ENCODE peak calls at places on chromosomes 13 and 19, in eight cellular contexts. One of them, this sample, is unnamed. For H3K27me3, the result is how much of the 10 kb centered on the place peaks cover.

GRCh38 chr13:39273953-39274352 is 235.7 kb downstream of the NHLRC3 start:
- DNase-seq in RWPE2: no peak
- DNase-seq in lower lobe of right lung: no peak
- DNase-seq in psoas muscle: no peak
- DNase-seq in effector memory CD4-positive, alpha-beta T cell: no peak
- DNase-seq in H7: peak
- DNase-seq in cardiac muscle cell: peak
- DNase-seq in ascending aorta: no peak
- DNase-seq in this sample: no peak

GRCh38 chr19:11759805-11760204 is 7.0 kb upstream of the ZNF441 start:
- DNase-seq in RWPE2: no peak
- DNase-seq in lower lobe of right lung: no peak
- DNase-seq in psoas muscle: no peak
- DNase-seq in effector memory CD4-positive, alpha-beta T cell: no peak
- DNase-seq in H7: no peak
- DNase-seq in cardiac muscle cell: no peak
- DNase-seq in ascending aorta: no peak
- DNase-seq in this sample: no peak

GRCh38 chr13:108921238-108921637 is 291.8 kb downstream of the MYO16 start:
- DNase-seq in RWPE2: no peak
- DNase-seq in lower lobe of right lung: no peak
- DNase-seq in psoas muscle: no peak
- DNase-seq in effector memory CD4-positive, alpha-beta T cell: no peak
- DNase-seq in H7: no peak
- DNase-seq in cardiac muscle cell: no peak
- DNase-seq in ascending aorta: no peak
- DNase-seq in this sample: no peak

GRCh38 chr13:43364210-43365041 is 341.0 kb downstream of the DNAJC15 start:
- DNase-seq in RWPE2: no peak
- DNase-seq in lower lobe of right lung: no peak
- DNase-seq in psoas muscle: no peak
- DNase-seq in effector memory CD4-positive, alpha-beta T cell: no peak
- DNase-seq in H7: no peak
- DNase-seq in cardiac muscle cell: no peak
- DNase-seq in ascending aorta: no peak
- DNase-seq in this sample: no peak

GRCh38 chr13:35190241-35190640 is 248.2 kb downstream of the NBEA start:
- DNase-seq in RWPE2: no peak
- DNase-seq in lower lobe of right lung: no peak
- DNase-seq in psoas muscle: no peak
- DNase-seq in effector memory CD4-positive, alpha-beta T cell: no peak
- DNase-seq in H7: no peak
- DNase-seq in cardiac muscle cell: no peak
- DNase-seq in ascending aorta: no peak
- DNase-seq in this sample: no peak

GRCh38 chr13:41077475-41077874 is 16.2 kb downstream of the WBP4 start:
- DNase-seq in RWPE2: no peak
- DNase-seq in lower lobe of right lung: no peak
- DNase-seq in psoas muscle: no peak
- DNase-seq in effector memory CD4-positive, alpha-beta T cell: no peak
- DNase-seq in H7: no peak
- DNase-seq in cardiac muscle cell: no peak
- DNase-seq in ascending aorta: no peak
- DNase-seq in this sample: no peak

GRCh38 chr19:7927605-7928333 is 1.8 kb upstream of the CTXN1 start:
- DNase-seq in RWPE2: peak
- DNase-seq in lower lobe of right lung: peak
- DNase-seq in psoas muscle: peak
- DNase-seq in effector memory CD4-positive, alpha-beta T cell: no peak
- DNase-seq in H7: peak
- DNase-seq in cardiac muscle cell: no peak
- DNase-seq in ascending aorta: no peak
- DNase-seq in this sample: no peak

GRCh38 chr13:44417876-44418275 is 44.3 kb downstream of the SERP2 start:
- DNase-seq in RWPE2: no peak
- DNase-seq in lower lobe of right lung: no peak
- DNase-seq in psoas muscle: no peak
- DNase-seq in effector memory CD4-positive, alpha-beta T cell: no peak
- DNase-seq in H7: no peak
- DNase-seq in cardiac muscle cell: no peak
- DNase-seq in ascending aorta: no peak
- DNase-seq in this sample: no peak

GRCh38 chr19:42086770-42087550 is 11.0 kb downstream of the ZNF574 start:
- DNase-seq in RWPE2: no peak
- DNase-seq in lower lobe of right lung: peak
- DNase-seq in psoas muscle: no peak
- DNase-seq in effector memory CD4-positive, alpha-beta T cell: no peak
- DNase-seq in H7: no peak
- DNase-seq in cardiac muscle cell: no peak
- DNase-seq in ascending aorta: no peak
- DNase-seq in this sample: no peak

GRCh38 chr19:5452594-5453565 is 2.3 kb upstream of the ZNRF4 start:
- DNase-seq in RWPE2: no peak
- DNase-seq in lower lobe of right lung: no peak
- DNase-seq in psoas muscle: no peak
- DNase-seq in effector memory CD4-positive, alpha-beta T cell: no peak
- DNase-seq in H7: peak
- DNase-seq in cardiac muscle cell: no peak
- DNase-seq in ascending aorta: no peak
- DNase-seq in this sample: no peak

GRCh38 chr19:27776524-27776923 is 1436.4 kb downstream of the UQCRFS1 start:
- DNase-seq in RWPE2: no peak
- DNase-seq in lower lobe of right lung: no peak
- DNase-seq in psoas muscle: no peak
- DNase-seq in effector memory CD4-positive, alpha-beta T cell: no peak
- DNase-seq in H7: no peak
- DNase-seq in cardiac muscle cell: no peak
- DNase-seq in ascending aorta: no peak
- DNase-seq in this sample: no peak

GRCh38 chr13:39840201-39840600 is 184.7 kb downstream of the COG6 start:
- DNase-seq in RWPE2: no peak
- DNase-seq in lower lobe of right lung: no peak
- DNase-seq in psoas muscle: no peak
- DNase-seq in effector memory CD4-positive, alpha-beta T cell: no peak
- DNase-seq in H7: no peak
- DNase-seq in cardiac muscle cell: no peak
- DNase-seq in ascending aorta: no peak
- DNase-seq in this sample: no peak

GRCh38 chr19:48954011-48954594 is 572 bp upstream of the BAX start:
- DNase-seq in RWPE2: no peak
- DNase-seq in lower lobe of right lung: no peak
- DNase-seq in psoas muscle: no peak
- DNase-seq in effector memory CD4-positive, alpha-beta T cell: no peak
- DNase-seq in H7: no peak
- DNase-seq in cardiac muscle cell: no peak
- DNase-seq in ascending aorta: no peak
- DNase-seq in this sample: no peak

GRCh38 chr13:92429231-92429630 is 797.4 kb upstream of the GPC6 start:
- DNase-seq in RWPE2: no peak
- DNase-seq in lower lobe of right lung: no peak
- DNase-seq in psoas muscle: no peak
- DNase-seq in effector memory CD4-positive, alpha-beta T cell: no peak
- DNase-seq in H7: no peak
- DNase-seq in cardiac muscle cell: no peak
- DNase-seq in ascending aorta: no peak
- DNase-seq in this sample: no peak
- H3K27me3 ChIP-seq in RWPE2: under half
- H3K27me3 ChIP-seq in lower lobe of right lung: under half
- H3K27me3 ChIP-seq in psoas muscle: under half
- H3K27me3 ChIP-seq in effector memory CD4-positive, alpha-beta T cell: under half
- H3K27me3 ChIP-seq in H7: under half
- H3K27me3 ChIP-seq in cardiac muscle cell: under half
- H3K27me3 ChIP-seq in ascending aorta: under half
- H3K27me3 ChIP-seq in this sample: under half

DNA sequence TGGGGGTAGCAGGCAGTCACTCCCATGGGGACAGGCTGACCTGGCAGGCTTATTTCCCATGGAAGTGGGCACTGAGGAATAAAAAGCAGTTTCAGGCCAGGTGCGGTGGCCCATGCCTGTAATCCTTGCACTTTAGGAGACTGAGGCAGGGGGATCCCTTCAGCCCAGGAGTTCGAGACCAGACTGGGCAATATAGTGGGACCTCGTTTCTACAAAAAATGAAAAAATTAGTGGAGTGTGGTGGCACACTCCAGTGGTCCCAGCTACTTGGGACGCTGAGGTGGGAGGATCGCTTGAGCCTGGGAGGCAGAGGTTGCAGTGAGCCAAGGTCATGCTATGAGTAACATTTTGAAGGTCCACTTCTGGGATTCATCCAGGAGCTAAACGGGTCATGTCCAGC is 6.0 kb downstream of the GJB2 start:
- DNase-seq in RWPE2: no peak
- DNase-seq in lower lobe of right lung: no peak
- DNase-seq in psoas muscle: no peak
- DNase-seq in effector memory CD4-positive, alpha-beta T cell: no peak
- DNase-seq in H7: no peak
- DNase-seq in cardiac muscle cell: no peak
- DNase-seq in ascending aorta: no peak
- DNase-seq in this sample: no peak
- H3K27me3 ChIP-seq in RWPE2: under half
- H3K27me3 ChIP-seq in lower lobe of right lung: under half
- H3K27me3 ChIP-seq in psoas muscle: under half
- H3K27me3 ChIP-seq in effector memory CD4-positive, alpha-beta T cell: under half
- H3K27me3 ChIP-seq in H7: under half
- H3K27me3 ChIP-seq in cardiac muscle cell: under half
- H3K27me3 ChIP-seq in ascending aorta: under half
- H3K27me3 ChIP-seq in this sample: under half

DNA sequence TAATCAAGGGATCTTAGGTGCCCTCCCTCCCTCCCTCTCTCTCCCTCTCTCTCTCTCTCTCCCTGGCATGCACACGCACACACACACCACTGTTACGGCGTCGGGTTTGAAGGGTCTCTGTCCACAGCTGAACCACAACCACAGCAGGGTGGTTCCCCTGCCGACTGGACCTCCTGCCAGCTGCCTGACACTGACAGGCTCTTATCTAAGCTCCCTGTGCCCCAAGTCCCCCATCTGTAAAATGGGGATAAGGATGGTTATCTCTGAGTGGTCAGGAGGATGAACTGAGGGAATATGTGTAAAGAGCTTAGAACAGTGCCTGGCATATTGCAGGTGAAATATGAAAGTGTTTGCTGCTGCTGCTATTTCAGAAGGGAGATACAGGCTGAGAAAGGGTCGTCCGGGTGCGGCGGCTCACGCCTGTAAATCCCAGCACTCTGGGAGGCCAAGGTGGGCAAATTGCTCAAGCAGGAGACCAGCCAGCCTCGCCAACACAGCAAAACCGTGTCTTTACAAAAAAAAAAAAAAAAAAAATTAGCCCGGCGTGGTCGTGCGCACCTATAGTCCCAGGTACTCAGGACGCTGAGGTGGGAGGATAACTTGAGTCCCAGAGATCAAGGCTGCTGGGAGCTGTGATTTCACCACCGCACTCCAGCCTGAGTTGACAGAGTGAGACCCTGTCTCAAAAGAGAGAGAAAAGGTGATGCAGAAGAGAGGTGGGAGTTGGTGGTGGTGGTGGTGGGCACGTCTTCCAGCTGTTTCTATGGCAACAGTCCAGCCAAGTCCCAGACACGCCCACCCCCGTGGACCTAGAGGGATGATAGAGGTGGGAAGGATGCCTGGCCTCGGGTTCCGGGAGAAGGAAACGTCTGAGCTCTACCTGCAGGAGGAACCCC is 972 bp upstream of the SHISA7 start:
- DNase-seq in RWPE2: no peak
- DNase-seq in lower lobe of right lung: no peak
- DNase-seq in psoas muscle: no peak
- DNase-seq in effector memory CD4-positive, alpha-beta T cell: no peak
- DNase-seq in H7: peak
- DNase-seq in cardiac muscle cell: no peak
- DNase-seq in ascending aorta: no peak
- DNase-seq in this sample: no peak
- H3K27me3 ChIP-seq in RWPE2: under half
- H3K27me3 ChIP-seq in lower lobe of right lung: half or more
- H3K27me3 ChIP-seq in psoas muscle: under half
- H3K27me3 ChIP-seq in effector memory CD4-positive, alpha-beta T cell: under half
- H3K27me3 ChIP-seq in H7: half or more
- H3K27me3 ChIP-seq in cardiac muscle cell: half or more
- H3K27me3 ChIP-seq in ascending aorta: under half
- H3K27me3 ChIP-seq in this sample: under half

GRCh38 chr19:10290876-10291553 is 1.3 kb downstream of the ICAM5 start:
- DNase-seq in RWPE2: peak
- DNase-seq in lower lobe of right lung: peak
- DNase-seq in psoas muscle: no peak
- DNase-seq in effector memory CD4-positive, alpha-beta T cell: peak
- DNase-seq in H7: peak
- DNase-seq in cardiac muscle cell: peak
- DNase-seq in ascending aorta: no peak
- DNase-seq in this sample: no peak
- H3K27me3 ChIP-seq in RWPE2: under half
- H3K27me3 ChIP-seq in lower lobe of right lung: half or more
- H3K27me3 ChIP-seq in psoas muscle: half or more
- H3K27me3 ChIP-seq in effector memory CD4-positive, alpha-beta T cell: half or more
- H3K27me3 ChIP-seq in H7: half or more
- H3K27me3 ChIP-seq in cardiac muscle cell: half or more
- H3K27me3 ChIP-seq in ascending aorta: under half
- H3K27me3 ChIP-seq in this sample: under half

DNA sequence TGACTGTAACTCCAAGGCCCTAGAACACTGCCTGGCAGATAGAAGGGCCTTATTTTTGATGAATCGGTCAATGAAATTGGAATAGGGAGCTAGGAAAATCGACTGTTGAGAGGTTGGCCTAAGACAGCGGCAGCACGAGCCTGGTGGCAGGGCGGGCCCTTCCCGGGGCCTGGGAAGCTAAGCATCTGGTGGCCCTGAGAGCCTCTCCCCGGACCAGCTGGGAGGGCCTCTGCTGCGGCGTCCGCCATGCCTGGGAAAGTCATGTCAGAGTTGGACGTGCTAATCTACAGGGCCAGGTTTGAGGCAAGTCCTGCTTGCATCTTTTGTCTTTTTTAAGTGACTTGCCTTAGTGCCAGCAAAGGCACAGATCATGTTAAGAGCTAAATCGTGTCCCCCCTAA is 11.2 kb upstream of the GPR12 start:
- DNase-seq in RWPE2: no peak
- DNase-seq in lower lobe of right lung: no peak
- DNase-seq in psoas muscle: no peak
- DNase-seq in effector memory CD4-positive, alpha-beta T cell: no peak
- DNase-seq in H7: no peak
- DNase-seq in cardiac muscle cell: no peak
- DNase-seq in ascending aorta: no peak
- DNase-seq in this sample: no peak
- H3K27me3 ChIP-seq in RWPE2: under half
- H3K27me3 ChIP-seq in lower lobe of right lung: under half
- H3K27me3 ChIP-seq in psoas muscle: under half
- H3K27me3 ChIP-seq in effector memory CD4-positive, alpha-beta T cell: under half
- H3K27me3 ChIP-seq in H7: under half
- H3K27me3 ChIP-seq in cardiac muscle cell: under half
- H3K27me3 ChIP-seq in ascending aorta: under half
- H3K27me3 ChIP-seq in this sample: under half